ENCODE peak calls at places on chromosomes 13 and 19, in ten cellular contexts. C is SW 1271; V is left cardiac atrium; I is stimulated activated naive CD8-positive, alpha-beta T cell treated with anti-CD3 and anti-CD28 coated beads, Interleukin-15, amount 100 ng/mL, for 72 hours; S is anterior cingulate cortex; T is activated T-helper 2 cell treated with anti-CD3 and anti-CD28 coated beads, Interferon-gamma antibody, Interleukin-2, Interleukin-4, amounts not matched to agents 10 μg/mL and 5 μg/mL and 100 μg/mL, durations not matched to agents 14 hours and 24 hours and 36 hours; Z is iPS-NIHi11; A is head of caudate nucleus; L is iris pigment epithelial cell; H is progenitor cell of endocrine pancreas. D is an unnamed sample.

GRCh38 chr13:59750860-59751259 is 412.9 kb downstream of the DIAPH3 start:
- DNase-seq in C (no peak), V (no peak), I (no peak), S (peak), T (no peak), Z (peak), A (peak), L (peak), H (peak), D (no peak)

GRCh38 chr19:45766919-45767346 is 2.1 kb downstream of the SIX5 start:
- DNase-seq in C (no peak), V (peak), I (no peak), S (no peak), T (no peak), Z (peak), A (no peak), L (peak), H (no peak), D (no peak)

GRCh38 chr19:31955061-31955460 is 390.3 kb upstream of the ZNF507 start:
- DNase-seq in C (no peak), V (no peak), I (no peak), S (no peak), T (no peak), Z (no peak), A (no peak), L (no peak), H (no peak), D (no peak)

GRCh38 chr13:75145926-75146325 is 336.0 kb downstream of the TBC1D4 start:
- DNase-seq in C (no peak), V (no peak), I (no peak), S (no peak), T (no peak), Z (no peak), A (no peak), L (peak), H (no peak), D (no peak)

GRCh38 chr19:2171349-2172145 is 7.8 kb downstream of the DOT1L start:
- DNase-seq in C (no peak), V (peak), I (peak), S (no peak), T (peak), Z (peak), A (no peak), L (no peak), H (no peak), D (peak)

GRCh38 chr19:52695996-52696395 is 38.8 kb downstream of the ZNF611 start:
- DNase-seq in C (no peak), V (no peak), I (no peak), S (no peak), T (no peak), Z (peak), A (no peak), L (no peak), H (no peak), D (no peak)

GRCh38 chr13:90287521-90287920 is 1060.0 kb upstream of the MIR17HG start:
- DNase-seq in C (no peak), V (no peak), I (no peak), S (no peak), T (no peak), Z (no peak), A (no peak), L (no peak), H (no peak), D (no peak)

GRCh38 chr19:29971648-29972047 is 29.6 kb downstream of the URI1 start:
- DNase-seq in C (no peak), V (no peak), I (no peak), S (no peak), T (no peak), Z (no peak), A (no peak), L (peak), H (no peak), D (no peak)

GRCh38 chr13:25117312-25117711 is 21.4 kb downstream of the PABPC3 start:
- DNase-seq in C (no peak), V (no peak), I (no peak), S (no peak), T (no peak), Z (no peak), A (no peak), L (no peak), H (no peak), D (no peak)

GRCh38 chr13:51625555-51626345 is 41.5 kb downstream of the WDFY2 start:
- DNase-seq in C (no peak), V (no peak), I (no peak), S (no peak), T (no peak), Z (no peak), A (peak), L (no peak), H (no peak), D (no peak)

GRCh38 chr19:10961763-10962536 is 1.1 kb downstream of the SMARCA4 start:
- DNase-seq in C (no peak), V (no peak), I (no peak), S (no peak), T (no peak), Z (no peak), A (no peak), L (no peak), H (no peak), D (no peak)

GRCh38 chr13:51838235-51838846 is 6.6 kb downstream of the TMEM272 start:
- DNase-seq in C (no peak), V (no peak), I (no peak), S (no peak), T (no peak), Z (no peak), A (no peak), L (peak), H (no peak), D (no peak)

GRCh38 chr19:12705654-12706331 is 9.4 kb upstream of the FBXW9 start:
- DNase-seq in C (no peak), V (no peak), I (no peak), S (no peak), T (no peak), Z (no peak), A (no peak), L (no peak), H (no peak), D (no peak)

GRCh38 chr13:27978301-27978968 is 9.3 kb upstream of the CDX2 start:
- DNase-seq in C (no peak), V (no peak), I (no peak), S (no peak), T (no peak), Z (no peak), A (no peak), L (no peak), H (no peak), D (no peak)

GRCh38 chr19:16376241-16376640 is 51.6 kb downstream of the KLF2 start:
- DNase-seq in C (no peak), V (no peak), I (no peak), S (no peak), T (no peak), Z (no peak), A (no peak), L (no peak), H (no peak), D (no peak)

GRCh38 chr19:991174-991931 is 7.2 kb downstream of the WDR18 start:
- DNase-seq in C (no peak), V (no peak), I (peak), S (no peak), T (peak), Z (peak), A (no peak), L (peak), H (no peak), D (no peak)

GRCh38 chr13:38309397-38309796 is 40.3 kb upstream of the UFM1 start:
- DNase-seq in C (no peak), V (no peak), I (no peak), S (no peak), T (no peak), Z (no peak), A (no peak), L (peak), H (no peak), D (no peak)

GRCh38 chr19:54517483-54517882 is 14.9 kb downstream of the LAIR2 start:
- DNase-seq in C (no peak), V (peak), I (peak), S (no peak), T (peak), Z (peak), A (peak), L (peak), H (no peak), D (no peak)

GRCh38 chr19:6071103-6071485 is 39.2 kb downstream of the RFX2 start:
- DNase-seq in C (no peak), V (no peak), I (no peak), S (no peak), T (no peak), Z (no peak), A (no peak), L (peak), H (no peak), D (no peak)

D was measured in GM06990.